ENCODE peak calls at places on chromosomes 11 and 22, in ten cellular contexts. P is heart left ventricle, O is GM06990, N is psoas muscle, L is AG04449, U is A549, D is progenitor cell of endocrine pancreas, F is testis, X is Panc1, V is fibroblast of the aortic adventitia. Y is an unnamed sample.
A peak's percentile ranks its signal among the peaks of the same experiment; 100 is the strongest.

GRCh38 chr22:30667092-30667485 is 586 bp downstream of the DUSP18 start:
- DNase-seq in N (no peak), V (peak; percentile 21), F (no peak), U (no peak), L (no peak), P (no peak), X (no peak), D (no peak), O (no peak), Y (no peak)

GRCh38 chr11:76283190-76283589 is 76.9 kb upstream of the WNT11 start:
- DNase-seq in L (no peak), P (no peak), X (no peak), F (no peak), O (no peak), V (no peak), U (no peak), D (no peak), N (no peak), Y (no peak)

GRCh38 chr11:65386307-65387081 is at the start of gene FRMD8:
- DNase-seq in L (no peak), O (peak; percentile 91), P (peak; percentile 95), F (peak; percentile 90), D (peak; percentile 75), V (peak; percentile 72), U (peak; percentile 82), N (peak; percentile 97), X (peak; percentile 17), Y (peak; percentile 86)

GRCh38 chr11:19451609-19452008 is 210.9 kb upstream of the E2F8 start:
- DNase-seq in X (no peak), F (no peak), V (no peak), U (no peak), D (no peak), N (no peak), L (no peak), O (no peak), P (no peak), Y (no peak)

GRCh38 chr22:45952151-45952550 is 24.8 kb downstream of the WNT7B start:
- DNase-seq in D (no peak), X (no peak), V (no peak), P (no peak), N (no peak), U (no peak), F (no peak), L (no peak), O (no peak), Y (no peak)

GRCh38 chr11:67266424-67267187 is at the start of gene GRK2:
- DNase-seq in L (no peak), U (peak; percentile 44), N (peak; percentile 73), D (no peak), P (no peak), V (no peak), F (no peak), O (no peak), X (no peak), Y (peak; percentile 72)

GRCh38 chr11:103453901-103454300 is 344.7 kb downstream of the DYNC2H1 start:
- DNase-seq in N (no peak), X (no peak), D (no peak), V (no peak), P (no peak), U (no peak), L (no peak), F (no peak), O (no peak), Y (no peak)

GRCh38 chr11:64055077-64055476 is 19.3 kb downstream of the FLRT1 start:
- DNase-seq in F (no peak), N (no peak), L (no peak), D (no peak), P (peak; percentile 63), U (no peak), V (no peak), O (no peak), X (no peak), Y (no peak)

GRCh38 chr11:17930544-17931144 is 82.2 kb downstream of the SERGEF start:
- DNase-seq in X (no peak), F (no peak), U (no peak), O (no peak), D (no peak), N (no peak), V (no peak), P (no peak), L (no peak), Y (no peak)

GRCh38 chr11:2912038-2912410 is 17.2 kb downstream of the PHLDA2 start:
- DNase-seq in O (no peak), N (no peak), P (no peak), X (no peak), L (no peak), U (no peak), V (no peak), D (no peak), F (no peak), Y (no peak)

GRCh38 chr11:32229566-32230240 is 138.8 kb downstream of the RCN1 start:
- DNase-seq in U (no peak), N (no peak), P (no peak), F (no peak), O (no peak), X (no peak), V (no peak), D (no peak), L (no peak), Y (no peak)

GRCh38 chr11:32232516-32232915 is 141.6 kb downstream of the RCN1 start:
- DNase-seq in X (no peak), V (no peak), P (no peak), N (no peak), F (no peak), L (no peak), O (no peak), D (no peak), U (no peak), Y (no peak)

GRCh38 chr11:32233276-32233675 is 142.4 kb downstream of the RCN1 start:
- DNase-seq in N (no peak), P (no peak), L (no peak), F (no peak), V (no peak), D (no peak), O (no peak), X (no peak), U (no peak), Y (no peak)

GRCh38 chr11:32233928-32234327 is 143.1 kb downstream of the RCN1 start:
- DNase-seq in F (no peak), X (no peak), P (no peak), D (no peak), V (no peak), L (no peak), N (no peak), U (no peak), O (no peak), Y (no peak)

GRCh38 chr11:32231909-32232493 is 141.1 kb downstream of the RCN1 start:
- DNase-seq in V (peak; percentile 24), O (no peak), U (peak; percentile 35), P (no peak), N (no peak), X (no peak), F (peak; percentile 43), D (no peak), L (no peak), Y (peak; percentile 54)
- TF ChIP-seq CTCF in V (peak; percentile 74), O (peak; percentile 88), U (peak; percentile 54), P (no peak), N (no peak), X (peak; percentile 87), F (peak; percentile 42), D (peak; percentile 70), L (peak; percentile 68), Y (peak; percentile 80)

GRCh38 chr11:125494987-125495725 is 909 bp downstream of the FEZ1 start:
- DNase-seq in V (peak; percentile 52), L (no peak), P (peak; percentile 38), N (peak; percentile 59), X (no peak), D (peak; percentile 16), U (peak; percentile 8), O (peak; percentile 28), F (peak; percentile 43), Y (peak; percentile 40)
- TF ChIP-seq CTCF in V (no peak), L (no peak), P (no peak), N (no peak), X (no peak), D (no peak), U (no peak), O (no peak), F (no peak), Y (no peak)

GRCh38 chr11:69443138-69443967 is 38.1 kb upstream of the LINC01488 start:
- DNase-seq in P (peak; percentile 94), O (peak; percentile 92), V (peak; percentile 88), N (peak; percentile 92), X (no peak), U (peak; percentile 88), F (peak; percentile 92), L (no peak), D (peak; percentile 71), Y (peak; percentile 74)

GRCh38 chr11:69445131-69445470 is 36.4 kb upstream of the LINC01488 start:
- DNase-seq in F (no peak), L (no peak), X (no peak), D (no peak), V (no peak), N (peak; percentile 58), O (no peak), P (no peak), U (no peak), Y (no peak)

GRCh38 chr11:69443968-69444364 is 37.5 kb upstream of the LINC01488 start:
- DNase-seq in V (peak; percentile 43), D (no peak), L (no peak), F (no peak), X (no peak), N (no peak), P (peak; percentile 45), O (no peak), U (no peak), Y (no peak)

GRCh38 chr11:69446108-69446507 is 35.4 kb upstream of the LINC01488 start:
- DNase-seq in O (no peak), N (peak; percentile 23), X (no peak), P (no peak), L (no peak), V (no peak), D (no peak), U (no peak), F (no peak), Y (no peak)

DNA sequence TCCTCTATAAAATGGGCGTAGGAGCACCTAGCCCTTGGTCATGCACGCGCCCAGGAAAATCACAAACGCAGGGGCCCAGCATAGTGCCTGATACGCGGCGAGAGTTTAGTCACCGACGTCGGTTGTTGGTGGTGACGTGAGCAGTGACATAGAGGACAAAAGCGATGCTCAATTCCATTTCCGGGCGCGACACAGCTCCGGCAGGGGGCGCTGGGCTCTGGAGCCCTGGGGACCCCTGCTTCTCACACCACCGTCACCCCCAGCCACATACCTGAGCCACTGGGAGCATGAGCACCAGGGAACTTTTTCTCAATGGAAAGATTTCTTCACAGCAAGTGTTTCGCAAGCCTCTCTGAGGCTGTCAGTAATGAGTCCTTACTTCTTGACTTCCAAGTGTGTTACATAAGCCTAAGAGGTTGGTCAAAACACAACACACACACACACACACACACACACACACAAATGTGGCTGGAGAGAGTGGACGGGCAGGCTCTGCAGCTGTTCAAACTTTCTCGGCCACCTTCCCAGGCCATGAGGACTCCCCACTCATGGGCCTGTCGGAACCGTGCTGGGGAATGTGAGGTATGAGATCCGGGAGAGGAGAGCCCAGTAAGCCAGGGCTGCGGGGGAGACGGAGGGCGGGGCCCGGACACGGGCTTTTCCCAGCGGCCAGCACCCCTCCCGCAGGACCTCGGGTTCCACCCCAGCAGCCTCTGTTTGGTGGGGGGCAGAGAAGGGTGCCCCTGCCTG is 36.9 kb upstream of the LINC01488 start:
- DNase-seq in F (peak; percentile 30), L (peak; percentile 82), D (peak; percentile 32), P (peak; percentile 76), O (no peak), V (peak; percentile 95), X (no peak), U (no peak), N (peak; percentile 81), Y (no peak)
- TF ChIP-seq CTCF in F (no peak), L (no peak), D (peak; percentile 56), P (peak; percentile 48), O (no peak), V (peak; percentile 38), X (no peak), U (peak; percentile 13), N (peak; percentile 31), Y (no peak)

GRCh38 chr22:32378703-32379272 is 21.1 kb downstream of the RFPL3 start:
- DNase-seq in D (peak; percentile 26), P (no peak), U (peak; percentile 25), N (no peak), O (no peak), V (no peak), L (no peak), F (peak; percentile 62), X (no peak), Y (peak; percentile 34)
- TF ChIP-seq CTCF in D (peak; percentile 65), P (peak; percentile 33), U (peak; percentile 51), N (no peak), O (peak; percentile 53), V (peak; percentile 43), L (peak; percentile 54), F (peak; percentile 40), X (peak; percentile 78), Y (peak; percentile 44)

Y was measured in GM12865.